ENCODE peak calls at places on chromosomes 11 and 22, in nine cellular contexts. I is heart left ventricle; Z is esophagus squamous epithelium; M is fibroblast of lung; N is uterus; S is CD4-positive, alpha-beta memory T cell; T is cardiac fibroblast; J is adipocyte; X is MM.1S. K is an unnamed sample.

GRCh38 chr11:118544010-118544646 is 13.1 kb downstream of the TMEM25 start:
- DNase-seq in I (no peak), Z (no peak), M (no peak), N (no peak), S (no peak), T (no peak), J (no peak), X (no peak), K (no peak)

GRCh38 chr22:17097701-17098100 is 12.9 kb downstream of the IL17RA start:
- DNase-seq in I (no peak), Z (no peak), M (no peak), N (no peak), S (no peak), T (no peak), J (no peak), X (no peak), K (no peak)

GRCh38 chr22:42841444-42841843 is 15.6 kb downstream of the ARFGAP3 start:
- DNase-seq in I (no peak), Z (no peak), M (no peak), N (no peak), S (no peak), T (no peak), J (peak), X (no peak), K (no peak)

GRCh38 chr22:36197601-36198146 is 3.9 kb downstream of the APOL4 start:
- DNase-seq in I (no peak), Z (no peak), M (no peak), N (no peak), S (no peak), T (peak), J (no peak), X (peak), K (no peak)

GRCh38 chr11:111977141-111978027 is 40.2 kb downstream of the DIXDC1 start:
- DNase-seq in I (peak), Z (no peak), M (no peak), N (peak), S (peak), T (peak), J (peak), X (no peak), K (no peak)

GRCh38 chr11:92298238-92298565 is 73.6 kb downstream of the FAT3 start:
- DNase-seq in I (no peak), Z (no peak), M (no peak), N (no peak), S (no peak), T (no peak), J (no peak), X (no peak), K (no peak)

GRCh38 chr11:96328395-96329010 is 14.5 kb downstream of the MAML2 start:
- DNase-seq in I (no peak), Z (no peak), M (peak), N (no peak), S (no peak), T (peak), J (peak), X (no peak), K (no peak)

GRCh38 chr11:78564037-78564888 is 10.4 kb downstream of the NARS2 start:
- DNase-seq in I (no peak), Z (no peak), M (peak), N (peak), S (peak), T (peak), J (peak), X (peak), K (peak)

GRCh38 chr22:49712195-49712791 is 115.4 kb downstream of the BRD1 start:
- DNase-seq in I (no peak), Z (no peak), M (no peak), N (no peak), S (no peak), T (peak), J (peak), X (peak), K (no peak)

GRCh38 chr22:35593885-35594470 is 23.2 kb downstream of the MB start:
- DNase-seq in I (no peak), Z (no peak), M (no peak), N (no peak), S (no peak), T (no peak), J (no peak), X (no peak), K (no peak)

GRCh38 chr11:134505125-134505524 is 93.1 kb upstream of the B3GAT1 start:
- DNase-seq in I (no peak), Z (no peak), M (no peak), N (no peak), S (no peak), T (no peak), J (no peak), X (no peak), K (no peak)

GRCh38 chr11:131468565-131468964 is 98.2 kb downstream of the NTM start:
- DNase-seq in I (no peak), Z (no peak), M (no peak), N (no peak), S (no peak), T (peak), J (peak), X (no peak), K (no peak)

GRCh38 chr11:124712392-124712791 is 27.4 kb upstream of the NRGN start:
- DNase-seq in I (no peak), Z (no peak), M (no peak), N (no peak), S (no peak), T (no peak), J (no peak), X (no peak), K (no peak)

GRCh38 chr11:133907841-133908241 is 48.9 kb downstream of the IGSF9B start:
- DNase-seq in I (no peak), Z (no peak), M (no peak), N (no peak), S (no peak), T (no peak), J (no peak), X (no peak), K (no peak)

GRCh38 chr22:25780673-25781072 is 38.7 kb downstream of the MYO18B start:
- DNase-seq in I (no peak), Z (no peak), M (no peak), N (no peak), S (no peak), T (peak), J (no peak), X (no peak), K (no peak)

GRCh38 chr11:12042215-12042676 is 33.8 kb upstream of the DKK3 start:
- DNase-seq in I (no peak), Z (no peak), M (peak), N (no peak), S (no peak), T (peak), J (peak), X (no peak), K (peak)

GRCh38 chr11:125429174-125429707 is 66.8 kb downstream of the FEZ1 start:
- DNase-seq in I (peak), Z (no peak), M (peak), N (no peak), S (peak), T (peak), J (peak), X (peak), K (peak)

GRCh38 chr11:10208045-10208674 is 85.9 kb downstream of the SBF2 start:
- DNase-seq in I (no peak), Z (no peak), M (peak), N (no peak), S (peak), T (peak), J (peak), X (peak), K (peak)

GRCh38 chr11:120128392-120129172 is 9.3 kb downstream of the TRIM29 start:
- DNase-seq in I (no peak), Z (no peak), M (peak), N (peak), S (no peak), T (peak), J (no peak), X (no peak), K (no peak)

GRCh38 chr11:86941077-86941870 is 13.9 kb downstream of the FZD4 start:
- DNase-seq in I (no peak), Z (no peak), M (no peak), N (no peak), S (no peak), T (no peak), J (no peak), X (no peak), K (no peak)

GRCh38 chr22:30205281-30206115 is 41.1 kb downstream of the LIF start:
- DNase-seq in I (peak), Z (no peak), M (peak), N (peak), S (no peak), T (peak), J (peak), X (no peak), K (no peak)

GRCh38 chr11:61349916-61350315 is 11.8 kb downstream of the CYB561A3 start:
- DNase-seq in I (no peak), Z (no peak), M (no peak), N (no peak), S (no peak), T (no peak), J (no peak), X (no peak), K (no peak)

GRCh38 chr22:38802671-38803121 is 8.8 kb upstream of the DNAL4 start:
- DNase-seq in I (peak), Z (no peak), M (peak), N (peak), S (no peak), T (peak), J (peak), X (no peak), K (no peak)

GRCh38 chr11:130995266-130995665 is 79.0 kb upstream of the SNX19 start:
- DNase-seq in I (no peak), Z (no peak), M (no peak), N (no peak), S (no peak), T (no peak), J (no peak), X (no peak), K (no peak)

GRCh38 chr11:119798656-119799055 is 69.7 kb upstream of the NECTIN1 start:
- DNase-seq in I (no peak), Z (no peak), M (no peak), N (no peak), S (no peak), T (no peak), J (no peak), X (no peak), K (no peak)

GRCh38 chr11:2377511-2378443 is 667 bp downstream of the CD81 start:
- DNase-seq in I (no peak), Z (no peak), M (peak), N (peak), S (peak), T (peak), J (peak), X (no peak), K (no peak)

GRCh38 chr22:40235418-40235817 is 57.7 kb downstream of the TNRC6B start:
- DNase-seq in I (no peak), Z (no peak), M (no peak), N (no peak), S (no peak), T (no peak), J (no peak), X (no peak), K (no peak)

GRCh38 chr11:96114178-96115070 is 190.5 kb upstream of the MTMR2 start:
- DNase-seq in I (no peak), Z (no peak), M (no peak), N (peak), S (no peak), T (no peak), J (no peak), X (no peak), K (no peak)

GRCh38 chr22:45673482-45674175 is 2.0 kb downstream of the ATXN10 start:
- DNase-seq in I (no peak), Z (no peak), M (no peak), N (no peak), S (no peak), T (no peak), J (no peak), X (no peak), K (no peak)
- H3K4me3 ChIP-seq in I (no peak), Z (no peak), M (no peak), N (no peak), S (no peak), T (no peak), J (peak), X (no peak), K (peak)

GRCh38 chr22:46609724-46610161 is 10.4 kb upstream of the GRAMD4 start:
- DNase-seq in I (no peak), Z (no peak), M (no peak), N (no peak), S (no peak), T (no peak), J (no peak), X (no peak), K (no peak)
- H3K4me3 ChIP-seq in I (no peak), Z (no peak), M (no peak), N (no peak), S (no peak), T (no peak), J (no peak), X (no peak), K (no peak)

GRCh38 chr11:811446-812245 is 1.9 kb downstream of the RPLP2 start:
- DNase-seq in I (no peak), Z (no peak), M (no peak), N (no peak), S (no peak), T (peak), J (peak), X (no peak), K (no peak)
- H3K4me3 ChIP-seq in I (no peak), Z (peak), M (peak), N (no peak), S (no peak), T (peak), J (peak), X (peak), K (peak)

GRCh38 chr22:45318558-45319318 is 9.0 kb downstream of the FAM118A start:
- DNase-seq in I (no peak), Z (no peak), M (peak), N (no peak), S (peak), T (no peak), J (no peak), X (no peak), K (no peak)
- H3K4me3 ChIP-seq in I (peak), Z (no peak), M (no peak), N (no peak), S (peak), T (no peak), J (no peak), X (no peak), K (peak)

DNA sequence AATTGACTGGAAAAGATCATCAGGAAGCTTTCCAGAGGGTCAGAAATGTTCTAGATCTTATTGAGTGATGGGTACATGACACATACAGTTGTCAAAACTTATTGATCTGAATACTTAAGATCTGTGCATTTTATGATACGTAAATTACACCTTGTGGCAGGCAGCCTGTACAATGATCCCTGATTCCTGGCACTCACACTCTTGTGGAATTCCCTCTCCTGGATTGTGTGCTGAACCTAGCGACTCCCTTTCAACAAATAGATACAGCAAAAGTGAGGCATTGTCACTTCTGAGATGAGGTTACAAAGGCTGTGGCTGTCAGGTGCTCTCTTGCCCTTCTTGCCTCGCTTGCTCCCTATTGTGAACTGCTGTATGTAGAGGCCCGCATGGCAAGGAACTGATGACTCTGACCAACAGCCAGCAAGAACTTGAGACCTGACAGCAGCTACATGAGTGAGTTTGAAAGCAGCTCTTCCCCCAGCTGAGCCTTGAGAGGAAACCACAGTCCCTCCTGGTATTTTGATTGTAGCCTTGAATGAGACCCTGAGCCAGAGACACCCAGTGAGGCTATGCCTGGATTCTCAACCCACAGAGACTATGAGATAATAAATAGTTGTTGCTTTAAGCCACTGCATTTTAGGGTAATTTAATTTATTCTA is 60.7 kb upstream of the IZUMO1R start:
- DNase-seq in I (no peak), Z (no peak), M (no peak), N (no peak), S (no peak), T (no peak), J (peak), X (no peak), K (no peak)
- H3K4me3 ChIP-seq in I (no peak), Z (no peak), M (no peak), N (no peak), S (no peak), T (no peak), J (no peak), X (no peak), K (no peak)

GRCh38 chr11:128688031-128688713 is 5.7 kb upstream of the FLI1 start:
- DNase-seq in I (no peak), Z (no peak), M (no peak), N (no peak), S (no peak), T (no peak), J (no peak), X (no peak), K (no peak)
- H3K4me3 ChIP-seq in I (no peak), Z (no peak), M (no peak), N (no peak), S (no peak), T (no peak), J (no peak), X (no peak), K (no peak)

K was measured in Jurkat, Clone E6-1.